ENCODE peak calls at places on chromosomes 1 and 21, in four cellular contexts. K, M, N and C are unnamed samples.

GRCh38 chr1:228012555-228012954 is 5.8 kb downstream of the WNT3A start:
- DNase-seq in K (no peak), N (no peak), M (no peak), C (no peak)

GRCh38 chr1:44390277-44390676 is 14.8 kb upstream of the RNF220 start:
- DNase-seq in K (no peak), M (peak; percentile 78), N (no peak), C (no peak)

GRCh38 chr1:229844675-229845074 is 218.6 kb downstream of the URB2 start:
- DNase-seq in K (no peak), M (no peak), N (no peak), C (no peak)

GRCh38 chr1:208298593-208299233 is 54.5 kb upstream of the PLXNA2 start:
- DNase-seq in N (no peak), K (no peak), M (no peak), C (no peak)

GRCh38 chr1:17922833-17923232 is 167.7 kb downstream of the ACTL8 start:
- DNase-seq in N (peak; percentile 62), M (peak; percentile 41), K (no peak), C (peak; percentile 72)

GRCh38 chr1:229625893-229626831 is at the start of the genes TAF5L and URB2:
- DNase-seq in K (peak; percentile 38), N (peak; percentile 92), M (peak; percentile 75), C (peak; percentile 84)

GRCh38 chr1:218377143-218377660 is 32.1 kb downstream of the TGFB2 start:
- DNase-seq in M (peak; percentile 77), K (no peak), N (peak; percentile 41), C (no peak)

GRCh38 chr1:68141801-68142440 is 90.4 kb downstream of the WLS start:
- DNase-seq in N (no peak), K (no peak), M (no peak), C (no peak)

GRCh38 chr1:161864577-161864976 is 98.5 kb downstream of the ATF6 start:
- DNase-seq in N (no peak), K (no peak), M (peak; percentile 5), C (no peak)

GRCh38 chr1:24424207-24424606 is 8.6 kb downstream of the NIPAL3 start:
- DNase-seq in N (no peak), M (no peak), K (no peak), C (no peak)

GRCh38 chr1:28577738-28578536 is 14.1 kb upstream of the RAB42 start:
- DNase-seq in K (no peak), N (peak; percentile 19), M (no peak), C (no peak)

GRCh38 chr1:26072305-26072704 is 4.9 kb upstream of the TRIM63 start:
- DNase-seq in M (no peak), N (no peak), K (no peak), C (no peak)

GRCh38 chr1:169647512-169647911 is 17.6 kb upstream of the SELP start:
- DNase-seq in N (no peak), K (no peak), M (no peak), C (no peak)

GRCh38 chr1:66210653-66211052 is 323.3 kb upstream of the SGIP1 start:
- DNase-seq in K (no peak), M (no peak), N (no peak), C (no peak)

GRCh38 chr1:111334169-111334568 is 43.5 kb downstream of the CHIA start:
- DNase-seq in K (peak; percentile 33), N (peak; percentile 22), M (peak; percentile 50), C (peak; percentile 27)

GRCh38 chr1:184820218-184820720 is 65.6 kb upstream of the EDEM3 start:
- DNase-seq in M (no peak), N (no peak), K (no peak), C (no peak)

GRCh38 chr1:98157524-98158293 is 236.9 kb upstream of the DPYD start:
- DNase-seq in K (no peak), M (no peak), N (no peak), C (no peak)

GRCh38 chr1:199742547-199742946 is 285.0 kb upstream of the NR5A2 start:
- DNase-seq in M (no peak), N (no peak), K (no peak), C (no peak)

GRCh38 chr1:94817697-94818096 is 2.5 kb upstream of the SLC44A3 start:
- DNase-seq in N (no peak), M (peak; percentile 32), K (no peak), C (no peak)

GRCh38 chr1:26734501-26735058 is 38.8 kb downstream of the ARID1A start:
- DNase-seq in N (no peak), M (no peak), K (no peak), C (no peak)

GRCh38 chr1:9763914-9764313 is 59.9 kb downstream of the CLSTN1 start:
- DNase-seq in M (no peak), K (no peak), N (no peak), C (no peak)

GRCh38 chr21:44530903-44531605 is 8.9 kb downstream of the KRTAP10-1 start:
- DNase-seq in M (no peak), N (no peak), K (no peak), C (peak; percentile 6)

GRCh38 chr1:40625076-40625475 is 40.4 kb downstream of the RIMS3 start:
- DNase-seq in N (no peak), K (no peak), M (peak; percentile 18), C (peak; percentile 45)

GRCh38 chr1:26557078-26557477 is 27.5 kb downstream of the RPS6KA1 start:
- DNase-seq in M (no peak), N (no peak), K (no peak), C (no peak)

GRCh38 chr1:74271503-74271902 is 36.3 kb downstream of the TNNI3K start:
- DNase-seq in N (no peak), K (no peak), M (no peak), C (no peak)

GRCh38 chr1:246160398-246160797 is 346.7 kb downstream of the SMYD3 start:
- DNase-seq in M (no peak), K (no peak), N (no peak), C (no peak)
- TF ChIP-seq ESRRA in M (no peak), K (no peak), N (no peak), C (no peak)

GRCh38 chr1:48055854-48056253 is 58.7 kb upstream of the TRABD2B start:
- DNase-seq in K (no peak), M (no peak), N (no peak), C (peak; percentile 70)
- TF ChIP-seq CREB1 in K (no peak), M (no peak), N (no peak), C (no peak)

GRCh38 chr1:43134068-43134467 is 38.0 kb downstream of the EBNA1BP2 start:
- DNase-seq in K (no peak), M (peak; percentile 30), N (peak; percentile 42), C (no peak)
- TF ChIP-seq ESRRA in K (no peak), M (no peak), N (no peak), C (no peak)

GRCh38 chr1:212858461-212859265 is 588 bp downstream of the FLVCR1 start:
- DNase-seq in M (peak; percentile 18), N (no peak), K (no peak), C (no peak)
- TF ChIP-seq CREB1 in M (no peak), N (no peak), K (no peak), C (peak; percentile 66)

GRCh38 chr21:32102426-32102825 is 176.4 kb downstream of the MIS18A start:
- DNase-seq in K (no peak), N (no peak), M (no peak), C (no peak)
- TF ChIP-seq ESRRA in K (no peak), N (no peak), M (no peak), C (no peak)

GRCh38 chr1:216193839-216194443 is 229.3 kb downstream of the USH2A start:
- DNase-seq in M (no peak), K (no peak), N (no peak), C (no peak)
- TF ChIP-seq CREB1 in M (no peak), K (no peak), N (no peak), C (no peak)

GRCh38 chr1:210360852-210361477 is 32.3 kb downstream of the HHAT start:
- DNase-seq in K (no peak), N (no peak), M (peak; percentile 52), C (no peak)
- TF ChIP-seq ESRRA in K (no peak), N (no peak), M (no peak), C (no peak)

GRCh38 chr1:39301606-39302005 is 97.1 kb downstream of the MACF1 start:
- DNase-seq in M (no peak), K (no peak), N (no peak), C (no peak)

GRCh38 chr1:39294531-39294930 is 90.0 kb downstream of the MACF1 start:
- DNase-seq in K (no peak), M (no peak), N (no peak), C (no peak)

GRCh38 chr1:39293375-39294070 is 89.0 kb downstream of the MACF1 start:
- DNase-seq in M (no peak), N (no peak), K (no peak), C (no peak)

GRCh38 chr1:39295901-39296300 is 91.4 kb downstream of the MACF1 start:
- DNase-seq in K (no peak), M (no peak), N (no peak), C (no peak)

GRCh38 chr1:39297534-39297933 is 93.0 kb downstream of the MACF1 start:
- DNase-seq in M (no peak), N (no peak), K (no peak), C (no peak)
- TF ChIP-seq CREB1 in M (no peak), N (no peak), K (no peak), C (no peak)

GRCh38 chr1:89609339-89609725 is 23.6 kb upstream of the LRRC8C start:
- DNase-seq in M (no peak), N (no peak), K (no peak), C (no peak)

GRCh38 chr1:89608627-89609338 is 24.1 kb upstream of the LRRC8C start:
- DNase-seq in K (no peak), N (no peak), M (no peak), C (no peak)

GRCh38 chr1:89611721-89612120 is 21.2 kb upstream of the LRRC8C start:
- DNase-seq in K (peak; percentile 79), M (no peak), N (no peak), C (no peak)

GRCh38 chr1:89610457-89610991 is 22.4 kb upstream of the LRRC8C start:
- DNase-seq in K (no peak), N (no peak), M (no peak), C (no peak)

GRCh38 chr1:89609781-89610456 is 23.0 kb upstream of the LRRC8C start:
- DNase-seq in K (no peak), M (peak; percentile 45), N (no peak), C (no peak)
- TF ChIP-seq ESRRA in K (no peak), M (no peak), N (no peak), C (no peak)